ENCODE peak calls at places on chromosomes 12 and 14, in seven cellular contexts. One of them, this sample, is unnamed.

GRCh38 chr12:90729741-90730140 is 225.2 kb downstream of the CCER1 start:
- DNase-seq in NCI-H345: no peak
- DNase-seq in left ventricle myocardium inferior: no peak
- DNase-seq in OCI-M1: no peak
- DNase-seq in AML-193: no peak
- DNase-seq in mesothelial cell of epicardium: no peak
- DNase-seq in HEK293T: no peak
- DNase-seq in this sample: no peak

GRCh38 chr14:75470238-75470797 is 42.5 kb downstream of the JDP2 start:
- DNase-seq in NCI-H345: peak
- DNase-seq in left ventricle myocardium inferior: no peak
- DNase-seq in OCI-M1: no peak
- DNase-seq in AML-193: no peak
- DNase-seq in mesothelial cell of epicardium: no peak
- DNase-seq in HEK293T: no peak
- DNase-seq in this sample: no peak

GRCh38 chr14:100383727-100384158 is 60.6 kb downstream of the SLC25A47 start:
- DNase-seq in NCI-H345: peak
- DNase-seq in left ventricle myocardium inferior: peak
- DNase-seq in OCI-M1: peak
- DNase-seq in AML-193: peak
- DNase-seq in mesothelial cell of epicardium: no peak
- DNase-seq in HEK293T: peak
- DNase-seq in this sample: peak

GRCh38 chr12:93634416-93634815 is 42.8 kb upstream of the CRADD start:
- DNase-seq in NCI-H345: no peak
- DNase-seq in left ventricle myocardium inferior: no peak
- DNase-seq in OCI-M1: no peak
- DNase-seq in AML-193: no peak
- DNase-seq in mesothelial cell of epicardium: no peak
- DNase-seq in HEK293T: no peak
- DNase-seq in this sample: no peak

GRCh38 chr12:128026696-128027574 is 240.0 kb upstream of the TMEM132C start:
- DNase-seq in NCI-H345: no peak
- DNase-seq in left ventricle myocardium inferior: no peak
- DNase-seq in OCI-M1: no peak
- DNase-seq in AML-193: no peak
- DNase-seq in mesothelial cell of epicardium: no peak
- DNase-seq in HEK293T: no peak
- DNase-seq in this sample: no peak

GRCh38 chr14:96225745-96226151 is 21.1 kb downstream of the BDKRB2 start:
- DNase-seq in NCI-H345: no peak
- DNase-seq in left ventricle myocardium inferior: peak
- DNase-seq in OCI-M1: no peak
- DNase-seq in AML-193: no peak
- DNase-seq in mesothelial cell of epicardium: no peak
- DNase-seq in HEK293T: peak
- DNase-seq in this sample: no peak

GRCh38 chr12:75725505-75726120 is 214.2 kb upstream of the KRR1 start:
- DNase-seq in NCI-H345: peak
- DNase-seq in left ventricle myocardium inferior: no peak
- DNase-seq in OCI-M1: peak
- DNase-seq in AML-193: no peak
- DNase-seq in mesothelial cell of epicardium: no peak
- DNase-seq in HEK293T: peak
- DNase-seq in this sample: no peak

GRCh38 chr12:27387473-27387872 is 54.8 kb downstream of the BMAL2 start:
- DNase-seq in NCI-H345: no peak
- DNase-seq in left ventricle myocardium inferior: no peak
- DNase-seq in OCI-M1: no peak
- DNase-seq in AML-193: no peak
- DNase-seq in mesothelial cell of epicardium: no peak
- DNase-seq in HEK293T: no peak
- DNase-seq in this sample: no peak

GRCh38 chr14:103199141-103199540 is 75.9 kb downstream of the TNFAIP2 start:
- DNase-seq in NCI-H345: no peak
- DNase-seq in left ventricle myocardium inferior: no peak
- DNase-seq in OCI-M1: no peak
- DNase-seq in AML-193: no peak
- DNase-seq in mesothelial cell of epicardium: no peak
- DNase-seq in HEK293T: no peak
- DNase-seq in this sample: no peak

GRCh38 chr14:90940318-90940962 is 120.0 kb downstream of the RPS6KA5 start:
- DNase-seq in NCI-H345: no peak
- DNase-seq in left ventricle myocardium inferior: no peak
- DNase-seq in OCI-M1: no peak
- DNase-seq in AML-193: no peak
- DNase-seq in mesothelial cell of epicardium: no peak
- DNase-seq in HEK293T: no peak
- DNase-seq in this sample: no peak

GRCh38 chr14:74377976-74378690 is 29.9 kb downstream of the VRTN start:
- DNase-seq in NCI-H345: no peak
- DNase-seq in left ventricle myocardium inferior: no peak
- DNase-seq in OCI-M1: no peak
- DNase-seq in AML-193: no peak
- DNase-seq in mesothelial cell of epicardium: no peak
- DNase-seq in HEK293T: no peak
- DNase-seq in this sample: no peak

GRCh38 chr12:52256165-52256935 is 18.1 kb upstream of the KRT86 start:
- DNase-seq in NCI-H345: no peak
- DNase-seq in left ventricle myocardium inferior: no peak
- DNase-seq in OCI-M1: no peak
- DNase-seq in AML-193: no peak
- DNase-seq in mesothelial cell of epicardium: no peak
- DNase-seq in HEK293T: no peak
- DNase-seq in this sample: no peak

GRCh38 chr12:90333939-90334338 is 621.0 kb downstream of the CCER1 start:
- DNase-seq in NCI-H345: no peak
- DNase-seq in left ventricle myocardium inferior: no peak
- DNase-seq in OCI-M1: no peak
- DNase-seq in AML-193: no peak
- DNase-seq in mesothelial cell of epicardium: no peak
- DNase-seq in HEK293T: no peak
- DNase-seq in this sample: no peak

GRCh38 chr14:55881577-55882241 is 236.5 kb upstream of the PELI2 start:
- DNase-seq in NCI-H345: no peak
- DNase-seq in left ventricle myocardium inferior: no peak
- DNase-seq in OCI-M1: no peak
- DNase-seq in AML-193: no peak
- DNase-seq in mesothelial cell of epicardium: no peak
- DNase-seq in HEK293T: no peak
- DNase-seq in this sample: no peak

GRCh38 chr14:30330452-30330851 is 228.5 kb upstream of the G2E3 start:
- DNase-seq in NCI-H345: no peak
- DNase-seq in left ventricle myocardium inferior: no peak
- DNase-seq in OCI-M1: peak
- DNase-seq in AML-193: peak
- DNase-seq in mesothelial cell of epicardium: no peak
- DNase-seq in HEK293T: no peak
- DNase-seq in this sample: no peak

GRCh38 chr14:35387209-35387608 is 17.3 kb downstream of the NFKBIA start:
- DNase-seq in NCI-H345: no peak
- DNase-seq in left ventricle myocardium inferior: no peak
- DNase-seq in OCI-M1: no peak
- DNase-seq in AML-193: no peak
- DNase-seq in mesothelial cell of epicardium: no peak
- DNase-seq in HEK293T: no peak
- DNase-seq in this sample: no peak